ENCODE peak calls at places on chromosomes 13 and 19, in ten cellular contexts. A is stomach, H is sigmoid colon, W is heart left ventricle, I is breast epithelium, S is A549, U is ovary, N is transverse colon, Y is Peyer's patch, J is esophagus squamous epithelium. L is an unnamed sample. For H3K9me3, the result is how much of the 10 kb centered on the place peaks cover.

GRCh38 chr19:52237197-52237596 is 32.2 kb upstream of the ZNF766 start:
- DNase-seq in H (no peak), N (no peak), J (no peak), W (no peak), Y (no peak), S (no peak), I (no peak), U (no peak), A (no peak), L (no peak)

GRCh38 chr19:17779281-17779930 is 15.5 kb upstream of the B3GNT3 start:
- DNase-seq in W (peak), J (no peak), U (peak), Y (no peak), N (peak), I (no peak), S (peak), H (no peak), A (no peak), L (peak)

GRCh38 chr19:14363203-14364097 is 17.8 kb upstream of the ADGRE5 start:
- DNase-seq in S (peak), J (no peak), Y (peak), A (peak), N (peak), U (peak), H (peak), W (peak), I (no peak), L (peak)

GRCh38 chr19:3683866-3684816 is 16.1 kb downstream of the PIP5K1C start:
- DNase-seq in Y (no peak), I (no peak), U (no peak), H (no peak), N (no peak), S (no peak), A (no peak), J (no peak), W (no peak), L (no peak)

GRCh38 chr13:65653548-65654078 is 1576.5 kb downstream of the PCDH9 start:
- DNase-seq in U (no peak), N (no peak), Y (no peak), S (no peak), A (no peak), W (no peak), J (no peak), H (no peak), I (no peak), L (no peak)

GRCh38 chr13:92842145-92842544 is 384.5 kb upstream of the GPC6 start:
- DNase-seq in Y (no peak), U (no peak), A (no peak), I (no peak), H (no peak), S (no peak), W (no peak), N (no peak), J (no peak), L (no peak)

GRCh38 chr13:59318320-59318930 is 845.3 kb downstream of the DIAPH3 start:
- DNase-seq in U (peak), S (peak), Y (peak), A (peak), J (no peak), N (peak), W (peak), H (no peak), I (peak), L (no peak)

GRCh38 chr13:34161829-34162544 is 344.0 kb downstream of the RFC3 start:
- DNase-seq in W (no peak), I (no peak), A (no peak), S (peak), U (no peak), N (no peak), H (no peak), Y (no peak), J (no peak), L (no peak)

GRCh38 chr13:55000043-55000442 is 1971.4 kb downstream of the OLFM4 start:
- DNase-seq in Y (no peak), U (no peak), N (no peak), W (no peak), S (no peak), J (no peak), A (no peak), H (no peak), I (no peak), L (no peak)

GRCh38 chr19:6711078-6711361 is 9.4 kb downstream of the C3 start:
- DNase-seq in W (no peak), H (no peak), A (no peak), J (no peak), N (no peak), S (no peak), U (no peak), Y (no peak), I (no peak), L (no peak)

GRCh38 chr19:33675501-33676124 is 53.9 kb downstream of the CHST8 start:
- DNase-seq in H (peak), A (peak), J (no peak), I (no peak), N (no peak), U (no peak), Y (peak), W (peak), S (no peak), L (peak)

GRCh38 chr19:50252111-50252886 is 48.9 kb downstream of the MYH14 start:
- DNase-seq in I (no peak), S (no peak), J (no peak), A (no peak), N (peak), W (no peak), H (no peak), U (no peak), Y (peak), L (no peak)

GRCh38 chr13:95233026-95233635 is 68.1 kb downstream of the ABCC4 start:
- DNase-seq in I (no peak), N (no peak), H (no peak), S (no peak), A (no peak), J (no peak), Y (no peak), U (no peak), W (no peak), L (no peak)

GRCh38 chr19:4474504-4475136 is 2.5 kb downstream of the HDGFL2 start:
- DNase-seq in S (peak), Y (no peak), U (no peak), A (no peak), W (no peak), H (no peak), N (no peak), J (no peak), I (no peak), L (no peak)

GRCh38 chr13:99003851-99004471 is 26.1 kb upstream of the DOCK9 start:
- DNase-seq in S (no peak), J (no peak), N (no peak), I (no peak), H (no peak), U (no peak), Y (no peak), A (no peak), W (no peak), L (no peak)

GRCh38 chr13:100513171-100513570 is 75.4 kb downstream of the GGACT start:
- DNase-seq in U (no peak), H (no peak), S (no peak), I (no peak), J (no peak), N (no peak), Y (no peak), W (no peak), A (no peak), L (no peak)

GRCh38 chr13:52104624-52105023 is 24.2 kb downstream of the NEK5 start:
- DNase-seq in N (no peak), W (no peak), I (no peak), Y (no peak), A (no peak), H (no peak), S (no peak), U (no peak), J (no peak), L (no peak)

GRCh38 chr19:6213696-6214585 is 65.8 kb downstream of the MLLT1 start:
- DNase-seq in I (no peak), Y (no peak), H (peak), J (no peak), S (no peak), N (no peak), W (peak), U (no peak), A (no peak), L (no peak)

GRCh38 chr13:111845621-111846351 is 221.2 kb upstream of the SOX1 start:
- DNase-seq in I (no peak), U (no peak), A (no peak), H (no peak), S (no peak), J (no peak), N (no peak), Y (no peak), W (no peak), L (no peak)

GRCh38 chr13:40492511-40492910 is 173.9 kb downstream of the FOXO1 start:
- DNase-seq in N (no peak), J (no peak), I (no peak), S (no peak), H (peak), Y (no peak), U (no peak), W (peak), A (no peak), L (no peak)

GRCh38 chr19:7850975-7851622 is 21.1 kb downstream of the EVI5L start:
- DNase-seq in H (no peak), I (no peak), A (no peak), Y (no peak), J (no peak), W (no peak), S (no peak), U (peak), N (no peak), L (no peak)

GRCh38 chr19:11902228-11902627 is 14.6 kb downstream of the ZNF69 start:
- DNase-seq in I (no peak), H (no peak), J (no peak), U (no peak), S (no peak), Y (no peak), A (no peak), N (no peak), W (no peak), L (no peak)
- H3K9me3 ChIP-seq in I (half or more), H (under half), J (under half), U (half or more), S (under half), Y (under half), A (half or more), N (half or more), W (half or more), L (under half)

GRCh38 chr13:30864352-30865130 is 41.5 kb upstream of the MEDAG start:
- DNase-seq in W (no peak), I (no peak), H (no peak), A (no peak), S (no peak), Y (no peak), U (peak), N (no peak), J (no peak), L (no peak)
- H3K27ac ChIP-seq in W (peak), I (peak), H (peak), A (peak), S (peak), Y (no peak), U (peak), N (peak), J (peak), L (no peak)

DNA sequence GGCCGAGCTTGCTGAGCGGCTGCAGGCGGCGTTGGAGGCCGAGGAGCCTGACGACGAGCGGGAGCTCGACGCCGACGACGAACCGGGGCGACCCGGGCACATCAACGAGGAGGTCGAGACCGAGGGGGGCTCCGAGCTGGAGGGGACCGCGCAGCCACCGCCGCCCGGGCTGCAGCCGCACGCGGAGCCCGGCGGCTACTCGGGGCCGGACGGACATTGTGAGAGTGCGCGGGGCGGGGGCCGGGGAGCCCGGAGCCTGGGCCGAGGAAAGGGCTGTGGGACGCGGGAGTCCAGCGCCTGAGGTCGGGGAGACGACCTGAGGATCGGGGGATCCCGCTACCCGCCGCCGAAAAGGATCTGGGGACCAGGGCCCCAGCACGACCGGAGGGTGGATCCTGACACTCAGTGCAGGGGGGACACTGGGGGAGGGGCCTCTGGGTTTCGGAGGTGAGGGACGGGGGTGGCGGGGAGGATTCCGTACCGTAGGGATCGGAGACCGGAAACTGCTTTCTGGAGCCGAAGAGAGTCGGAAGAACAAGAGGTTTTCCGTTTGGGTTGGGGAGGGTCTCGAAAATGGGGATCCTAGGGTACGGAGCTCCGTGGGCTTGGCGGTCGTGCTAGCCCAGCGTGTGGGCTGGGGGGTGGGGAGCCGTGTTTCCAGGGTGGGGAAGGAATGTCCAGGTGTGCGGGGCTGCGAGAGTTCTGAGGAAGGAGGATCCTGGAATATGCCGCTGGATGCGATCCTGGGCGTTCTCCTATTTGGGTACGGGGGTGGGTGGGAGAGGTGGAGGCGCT is 606 bp downstream of the HNRNPUL1 start:
- DNase-seq in W (no peak), Y (peak), S (peak), H (peak), U (peak), N (peak), A (peak), I (peak), J (no peak), L (no peak)
- TF ChIP-seq POLR2A in W (no peak), Y (no peak), S (no peak), H (no peak), U (no peak), N (no peak), A (no peak), I (no peak), J (no peak), L (no peak)

GRCh38 chr13:113955691-113956090 is 18.2 kb downstream of the C13orf46 start:
- DNase-seq in Y (no peak), W (peak), U (peak), I (no peak), H (no peak), S (no peak), N (no peak), A (no peak), J (no peak), L (peak)
- H3K9me3 ChIP-seq in Y (under half), W (under half), U (under half), I (under half), H (under half), S (under half), N (under half), A (under half), J (under half), L (under half)

DNA sequence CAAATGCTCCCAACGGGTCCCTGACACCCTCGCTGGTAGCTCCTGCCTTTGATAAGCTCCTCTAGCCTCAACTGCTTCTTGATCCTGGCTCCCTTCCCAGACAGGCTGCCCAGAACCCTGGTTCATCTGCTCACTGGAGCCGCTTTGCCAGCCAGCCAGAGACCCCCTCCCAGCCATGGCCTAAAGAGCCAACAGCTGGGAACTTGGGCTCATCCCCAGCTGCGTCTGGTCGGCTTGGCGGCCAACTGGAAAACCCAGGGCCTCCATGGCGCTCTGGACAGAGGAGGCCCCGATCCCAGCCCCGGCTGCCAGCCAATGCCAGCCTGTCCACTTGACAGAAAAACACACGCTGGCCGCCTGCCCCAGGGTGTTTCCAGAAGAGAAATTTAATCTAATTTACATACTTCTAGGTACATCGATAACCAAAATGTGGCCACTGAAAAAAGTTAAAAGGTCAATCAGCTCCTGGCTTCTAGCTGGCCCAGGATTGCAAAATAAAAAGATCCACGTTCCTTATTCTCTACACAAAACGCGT is 3.0 kb upstream of the AKAP8L start:
- DNase-seq in Y (no peak), I (no peak), U (peak), W (peak), J (no peak), S (no peak), A (peak), H (no peak), N (no peak), L (no peak)
- H3K27ac ChIP-seq in Y (no peak), I (no peak), U (peak), W (peak), J (no peak), S (no peak), A (peak), H (peak), N (peak), L (no peak)

GRCh38 chr19:10095948-10096614 is 6.4 kb downstream of the ANGPTL6 start:
- DNase-seq in W (peak), A (peak), Y (peak), N (peak), H (peak), J (no peak), S (peak), I (peak), U (peak), L (peak)
- TF ChIP-seq POLR2A in W (no peak), A (no peak), Y (peak), N (no peak), H (no peak), J (peak), S (peak), I (no peak), U (no peak), L (no peak)

GRCh38 chr19:23436318-23436717 is 41.0 kb upstream of the ZNF91 start:
- DNase-seq in W (no peak), Y (no peak), U (no peak), H (no peak), J (no peak), S (no peak), A (no peak), I (no peak), N (no peak), L (no peak)

GRCh38 chr19:23437901-23438300 is 42.6 kb upstream of the ZNF91 start:
- DNase-seq in S (no peak), A (no peak), W (no peak), H (no peak), J (no peak), N (no peak), Y (no peak), I (no peak), U (no peak), L (no peak)

GRCh38 chr19:23440207-23440606 is 44.9 kb upstream of the ZNF91 start:
- DNase-seq in I (no peak), S (peak), J (no peak), Y (no peak), N (no peak), U (no peak), W (no peak), A (no peak), H (no peak), L (no peak)

GRCh38 chr19:23439623-23440022 is 44.4 kb upstream of the ZNF91 start:
- DNase-seq in H (no peak), I (no peak), W (no peak), N (no peak), S (no peak), U (no peak), A (no peak), J (no peak), Y (no peak), L (no peak)

GRCh38 chr19:23436944-23437343 is 41.7 kb upstream of the ZNF91 start:
- DNase-seq in N (no peak), A (no peak), U (no peak), S (peak), W (no peak), I (no peak), Y (no peak), H (no peak), J (no peak), L (no peak)
- H3K9me3 ChIP-seq in N (under half), A (under half), U (under half), S (under half), W (under half), I (under half), Y (under half), H (under half), J (under half), L (half or more)

GRCh38 chr19:2454199-2454961 is 2.4 kb downstream of the LMNB2 start:
- DNase-seq in U (no peak), J (no peak), S (no peak), H (no peak), Y (no peak), A (no peak), I (no peak), W (no peak), N (no peak), L (no peak)
- H3K27ac ChIP-seq in U (no peak), J (no peak), S (no peak), H (no peak), Y (no peak), A (no peak), I (no peak), W (no peak), N (no peak), L (no peak)

DNA sequence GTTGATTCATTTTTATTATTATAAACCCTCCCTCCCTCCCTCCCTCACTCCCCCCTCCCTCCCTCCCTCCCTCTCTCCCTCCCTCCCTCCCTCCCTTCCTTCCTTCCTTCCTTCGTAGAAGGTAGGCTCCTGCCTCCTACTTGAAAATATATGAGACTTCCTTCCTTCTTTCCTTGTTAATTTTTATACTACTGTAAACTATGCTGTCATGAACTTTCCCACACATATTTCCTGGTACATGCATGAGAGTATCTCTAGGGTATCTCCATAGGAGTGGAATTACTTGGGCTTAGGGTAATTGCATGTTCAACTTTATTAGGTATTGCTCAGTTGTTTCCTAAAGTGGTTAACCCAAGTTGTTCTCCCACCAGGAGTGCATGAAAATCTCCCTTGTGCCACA is 330.6 kb downstream of the KCNRG start:
- DNase-seq in N (no peak), S (no peak), I (no peak), H (no peak), W (no peak), Y (no peak), U (no peak), A (no peak), J (no peak), L (no peak)
- TF ChIP-seq POLR2A in N (no peak), S (no peak), I (no peak), H (no peak), W (no peak), Y (no peak), U (no peak), A (no peak), J (no peak), L (no peak)

GRCh38 chr19:19873381-19873780 is 7.7 kb downstream of the ZNF253 start:
- DNase-seq in U (no peak), I (no peak), A (no peak), Y (no peak), S (no peak), J (no peak), N (no peak), W (no peak), H (no peak), L (no peak)

GRCh38 chr19:19865750-19866598 is at the start of gene ZNF253:
- DNase-seq in S (peak), W (peak), H (peak), U (peak), Y (peak), I (peak), A (peak), J (peak), N (peak), L (peak)

GRCh38 chr19:19866599-19867248 is 1.0 kb downstream of the ZNF253 start:
- DNase-seq in A (no peak), I (no peak), J (no peak), W (no peak), S (no peak), N (peak), Y (peak), U (peak), H (no peak), L (peak)

GRCh38 chr19:19871932-19872331 is 6.2 kb downstream of the ZNF253 start:
- DNase-seq in S (no peak), Y (no peak), W (no peak), H (no peak), A (no peak), N (no peak), I (no peak), J (no peak), U (no peak), L (no peak)
- H3K9me3 ChIP-seq in S (under half), Y (under half), W (under half), H (under half), A (half or more), N (under half), I (under half), J (under half), U (under half), L (half or more)

L was measured in spleen.